ENCODE peak calls at places on chromosomes 3 and 15, in nine cellular contexts. G is mammary epithelial cell; V is activated B cell treated with CpG ODN at 0.5 μM for 24 hours; S is mucosa of gallbladder; X is activated T-cell treated with anti-CD3 and anti-CD28 coated beads, Interleukin-2, amount 50 U/mL, for 72 hours; B is iris pigment epithelial cell; M is neural progenitor cell; I is transverse colon; L is NCI-H1105 treated with DMSO at 0.1 percent for 48 hours. C is an unnamed sample.

GRCh38 chr3:79140718-79141117 is 627.1 kb downstream of the ROBO1 start:
- DNase-seq in G (peak), V (no peak), S (no peak), X (no peak), B (peak), M (no peak), I (no peak), L (no peak), C (no peak)

GRCh38 chr15:34984884-34985630 is 3.0 kb downstream of the ZNF770 start:
- DNase-seq in G (no peak), V (no peak), S (no peak), X (no peak), B (peak), M (no peak), I (no peak), L (no peak), C (no peak)

GRCh38 chr15:97114900-97115763 is 784.6 kb downstream of the NR2F2 start:
- DNase-seq in G (no peak), V (no peak), S (no peak), X (no peak), B (no peak), M (no peak), I (no peak), L (no peak), C (no peak)

GRCh38 chr3:64388886-64389285 is 163.6 kb upstream of the PRICKLE2 start:
- DNase-seq in G (no peak), V (no peak), S (no peak), X (no peak), B (no peak), M (no peak), I (no peak), L (no peak), C (no peak)

GRCh38 chr3:62109534-62109933 is 263.8 kb downstream of the FEZF2 start:
- DNase-seq in G (peak), V (no peak), S (no peak), X (no peak), B (peak), M (no peak), I (no peak), L (no peak), C (no peak)

GRCh38 chr3:2468816-2469215 is 370.1 kb downstream of the CNTN4 start:
- DNase-seq in G (no peak), V (no peak), S (no peak), X (no peak), B (no peak), M (no peak), I (no peak), L (no peak), C (no peak)

GRCh38 chr3:39707314-39707909 is 102.0 kb upstream of the MYRIP start:
- DNase-seq in G (no peak), V (no peak), S (no peak), X (peak), B (peak), M (peak), I (no peak), L (peak), C (peak)

GRCh38 chr3:190017575-190018288 is 103.0 kb downstream of the P3H2 start:
- DNase-seq in G (peak), V (no peak), S (peak), X (no peak), B (peak), M (peak), I (peak), L (peak), C (peak)

GRCh38 chr3:59749291-59749690 is 699.5 kb upstream of the CFAP20DC start:
- DNase-seq in G (no peak), V (no peak), S (no peak), X (no peak), B (peak), M (no peak), I (no peak), L (no peak), C (no peak)

GRCh38 chr15:26201177-26201858 is 338.2 kb upstream of the ATP10A start:
- DNase-seq in G (no peak), V (no peak), S (no peak), X (no peak), B (no peak), M (peak), I (no peak), L (peak), C (no peak)

GRCh38 chr3:147162743-147163142 is 243.6 kb downstream of the ZIC4 start:
- DNase-seq in G (no peak), V (no peak), S (no peak), X (no peak), B (no peak), M (no peak), I (no peak), L (no peak), C (no peak)

GRCh38 chr3:155739154-155739553 is 5.7 kb downstream of the PLCH1 start:
- DNase-seq in G (no peak), V (no peak), S (no peak), X (no peak), B (no peak), M (no peak), I (no peak), L (no peak), C (no peak)

GRCh38 chr3:138944136-138944658 is 2.7 kb downstream of the FOXL2 start:
- DNase-seq in G (no peak), V (no peak), S (no peak), X (no peak), B (no peak), M (peak), I (no peak), L (no peak), C (no peak)

GRCh38 chr3:63304421-63304820 is 26.3 kb downstream of the SYNPR start:
- DNase-seq in G (no peak), V (no peak), S (no peak), X (no peak), B (no peak), M (no peak), I (no peak), L (no peak), C (no peak)

GRCh38 chr15:88674661-88675060 is 35.8 kb downstream of the ISG20 start:
- DNase-seq in G (no peak), V (no peak), S (no peak), X (no peak), B (no peak), M (peak), I (no peak), L (no peak), C (no peak)

GRCh38 chr3:39315420-39315819 is 14.1 kb upstream of the CCR8 start:
- DNase-seq in G (no peak), V (no peak), S (no peak), X (no peak), B (no peak), M (no peak), I (no peak), L (no peak), C (no peak)

GRCh38 chr3:43621406-43621973 is 321 bp downstream of the ANO10 start:
- DNase-seq in G (no peak), V (no peak), S (no peak), X (no peak), B (no peak), M (no peak), I (peak), L (no peak), C (no peak)

GRCh38 chr15:74403981-74404563 is 29.7 kb downstream of the SEMA7A start:
- DNase-seq in G (no peak), V (peak), S (no peak), X (peak), B (no peak), M (no peak), I (no peak), L (no peak), C (no peak)

GRCh38 chr3:50602675-50603191 is 8.8 kb downstream of the CISH start:
- DNase-seq in G (peak), V (no peak), S (no peak), X (peak), B (no peak), M (no peak), I (peak), L (no peak), C (no peak)

GRCh38 chr3:133292251-133292650 is 107.6 kb upstream of the BFSP2 start:
- DNase-seq in G (no peak), V (no peak), S (no peak), X (no peak), B (no peak), M (no peak), I (no peak), L (peak), C (no peak)

GRCh38 chr3:18666655-18667054 is 241.5 kb upstream of the SATB1 start:
- DNase-seq in G (no peak), V (no peak), S (no peak), X (no peak), B (no peak), M (no peak), I (no peak), L (no peak), C (no peak)

GRCh38 chr15:70974004-70974832 is 81.6 kb downstream of the LRRC49 start:
- DNase-seq in G (peak), V (no peak), S (no peak), X (no peak), B (peak), M (peak), I (no peak), L (no peak), C (peak)

GRCh38 chr15:65731926-65732325 is 60.2 kb downstream of the DENND4A start:
- DNase-seq in G (peak), V (no peak), S (no peak), X (no peak), B (peak), M (no peak), I (no peak), L (no peak), C (no peak)

GRCh38 chr3:128489860-128490649 is 2.9 kb downstream of the GATA2 start:
- DNase-seq in G (peak), V (peak), S (no peak), X (peak), B (peak), M (peak), I (no peak), L (peak), C (no peak)

GRCh38 chr3:136042608-136043221 is 77.2 kb downstream of the PPP2R3A start:
- DNase-seq in G (peak), V (no peak), S (no peak), X (no peak), B (peak), M (peak), I (no peak), L (peak), C (peak)

GRCh38 chr3:52860424-52860768 is 25.6 kb upstream of the MUSTN1 start:
- DNase-seq in G (no peak), V (no peak), S (no peak), X (no peak), B (no peak), M (no peak), I (no peak), L (no peak), C (no peak)

GRCh38 chr3:77203876-77204275 is 164.0 kb downstream of the ROBO2 start:
- DNase-seq in G (no peak), V (no peak), S (no peak), X (no peak), B (peak), M (no peak), I (no peak), L (no peak), C (no peak)

GRCh38 chr3:183330881-183331280 is 77.8 kb downstream of the B3GNT5 start:
- DNase-seq in G (no peak), V (no peak), S (no peak), X (no peak), B (no peak), M (peak), I (no peak), L (no peak), C (no peak)

C was measured in HCT116.